ENCODE peak calls at places on chromosomes 4 and X, in five cellular contexts. T is aorta; M is heart left ventricle; E is spleen; Y is CD8-positive, alpha-beta T cell. B is an unnamed sample. For H3K4me1, H3K27me3 and H3K9me3, the result is how much of the 10 kb centered on the place peaks cover.

GRCh38 chr4:156946508-156947197 is 24.9 kb downstream of the PDGFC start:
- DNase-seq in T (no peak), M (peak), E (no peak), Y (no peak), B (no peak)

GRCh38 chr4:23060776-23061175 is 368.0 kb downstream of the GBA3 start:
- DNase-seq in T (no peak), M (no peak), E (no peak), Y (no peak), B (no peak)

GRCh38 chrX:34629572-34629971 is 27.5 kb downstream of the TMEM47 start:
- DNase-seq in T (no peak), M (peak), E (no peak), Y (no peak), B (no peak)

GRCh38 chrX:14865201-14865600 is 7.7 kb downstream of the FANCB start:
- DNase-seq in T (no peak), M (no peak), E (no peak), Y (no peak), B (no peak)

GRCh38 chrX:45750639-45751038 is 550.0 kb upstream of the DIPK2B start:
- DNase-seq in T (no peak), M (peak), E (no peak), Y (no peak), B (no peak)

GRCh38 chr4:3369781-3370660 is 71.7 kb upstream of the HGFAC start:
- DNase-seq in T (no peak), M (peak), E (no peak), Y (no peak), B (peak)

GRCh38 chr4:155659168-155659567 is 7.5 kb upstream of the GUCY1A1 start:
- DNase-seq in T (no peak), M (no peak), E (no peak), Y (no peak), B (no peak)

GRCh38 chr4:146640021-146640425 is 1.3 kb downstream of the POU4F2 start:
- DNase-seq in T (no peak), M (no peak), E (no peak), Y (no peak), B (no peak)

GRCh38 chr4:58936436-58936835 is 1826.3 kb upstream of the IGFBP7 start:
- DNase-seq in T (no peak), M (no peak), E (no peak), Y (no peak), B (no peak)

GRCh38 chr4:78343682-78344081 is 207.9 kb upstream of the ANXA3 start:
- DNase-seq in T (no peak), M (no peak), E (no peak), Y (no peak), B (no peak)

GRCh38 chr4:83207497-83208105 is 77.0 kb downstream of the COQ2 start:
- DNase-seq in T (no peak), M (no peak), E (no peak), Y (no peak), B (peak)

GRCh38 chr4:37737456-37737855 is 51.3 kb upstream of the RELL1 start:
- DNase-seq in T (no peak), M (no peak), E (no peak), Y (no peak), B (no peak)

GRCh38 chr4:140257461-140258305 is 103.7 kb upstream of the MAML3 start:
- DNase-seq in T (no peak), M (no peak), E (no peak), Y (no peak), B (no peak)

GRCh38 chr4:123516576-123516975 is 120.0 kb downstream of the SPRY1 start:
- DNase-seq in T (no peak), M (no peak), E (no peak), Y (no peak), B (no peak)

GRCh38 chr4:176927664-176928063 is 134.9 kb upstream of the VEGFC start:
- DNase-seq in T (no peak), M (no peak), E (no peak), Y (no peak), B (no peak)

GRCh38 chr4:161936625-161937133 is 227.1 kb downstream of the FSTL5 start:
- DNase-seq in T (no peak), M (no peak), E (no peak), Y (no peak), B (peak)

GRCh38 chr4:37670249-37670648 is 15.9 kb downstream of the RELL1 start:
- DNase-seq in T (no peak), M (no peak), E (no peak), Y (no peak), B (no peak)

GRCh38 chr4:181967401-181967800 is 275.8 kb upstream of the TENM3 start:
- DNase-seq in T (no peak), M (no peak), E (no peak), Y (no peak), B (no peak)

GRCh38 chrX:152861116-152861515 is 30.3 kb downstream of the NSDHL start:
- DNase-seq in T (no peak), M (no peak), E (no peak), Y (no peak), B (no peak)

GRCh38 chrX:22585831-22586230 is 313.1 kb downstream of the CBLL2 start:
- DNase-seq in T (no peak), M (no peak), E (no peak), Y (no peak), B (no peak)

GRCh38 chr4:23456864-23457263 is 433.0 kb downstream of the PPARGC1A start:
- DNase-seq in T (no peak), M (no peak), E (no peak), Y (no peak), B (no peak)

GRCh38 chr4:93748380-93748779 is 80.2 kb upstream of the ATOH1 start:
- DNase-seq in T (no peak), M (no peak), E (no peak), Y (no peak), B (no peak)

GRCh38 chr4:183828125-183828524 is 77.0 kb upstream of the STOX2 start:
- DNase-seq in T (no peak), M (no peak), E (no peak), Y (no peak), B (no peak)

GRCh38 chr4:20028694-20029093 is 223.0 kb upstream of the SLIT2 start:
- DNase-seq in T (no peak), M (no peak), E (no peak), Y (no peak), B (no peak)

GRCh38 chr4:100189820-100190642 is at the start of gene DDIT4L:
- DNase-seq in T (peak), M (peak), E (peak), Y (no peak), B (peak)

GRCh38 chr4:94641702-94642560 is 115.8 kb upstream of the BMPR1B start:
- DNase-seq in T (no peak), M (no peak), E (no peak), Y (no peak), B (no peak)

GRCh38 chr4:65195002-65195401 is 475.3 kb downstream of the EPHA5 start:
- DNase-seq in T (no peak), M (no peak), E (no peak), Y (no peak), B (no peak)

GRCh38 chr4:25439913-25440477 is 62.9 kb downstream of the ANAPC4 start:
- DNase-seq in T (no peak), M (peak), E (no peak), Y (no peak), B (peak)

GRCh38 chr4:6250235-6250983 is 19.2 kb upstream of the WFS1 start:
- DNase-seq in T (no peak), M (no peak), E (peak), Y (no peak), B (peak)

GRCh38 chr4:99324978-99325377 is 3.8 kb upstream of the ADH1B start:
- DNase-seq in T (peak), M (peak), E (no peak), Y (no peak), B (no peak)

GRCh38 chr4:13902141-13902540 is 274.6 kb upstream of the BOD1L1 start:
- DNase-seq in T (no peak), M (no peak), E (no peak), Y (no peak), B (no peak)

GRCh38 chr4:181541396-181541795 is 701.8 kb upstream of the TENM3 start:
- DNase-seq in T (no peak), M (no peak), E (no peak), Y (no peak), B (no peak)

GRCh38 chr4:75916091-75916661 is 13.9 kb upstream of the PPEF2 start:
- DNase-seq in T (no peak), M (no peak), E (no peak), Y (no peak), B (peak)

GRCh38 chr4:57287687-57288604 is 177.8 kb upstream of the IGFBP7 start:
- DNase-seq in T (no peak), M (no peak), E (no peak), Y (no peak), B (no peak)

GRCh38 chrX:107710617-107711391 is 64.8 kb downstream of the TSC22D3 start:
- DNase-seq in T (peak), M (peak), E (peak), Y (peak), B (peak)

GRCh38 chr4:6538586-6538985 is 36.4 kb upstream of the MAN2B2 start:
- DNase-seq in T (no peak), M (no peak), E (no peak), Y (no peak), B (no peak)

GRCh38 chrX:17689971-17690409 is 47.3 kb upstream of the SCML1 start:
- DNase-seq in T (no peak), M (peak), E (no peak), Y (no peak), B (peak)

GRCh38 chr4:173518419-173519102 is 11.5 kb downstream of the HAND2 start:
- DNase-seq in T (no peak), M (no peak), E (no peak), Y (no peak), B (no peak)
- H3K4me1 ChIP-seq in T (under half), M (under half), E (half or more), Y (under half), B (under half)

DNA sequence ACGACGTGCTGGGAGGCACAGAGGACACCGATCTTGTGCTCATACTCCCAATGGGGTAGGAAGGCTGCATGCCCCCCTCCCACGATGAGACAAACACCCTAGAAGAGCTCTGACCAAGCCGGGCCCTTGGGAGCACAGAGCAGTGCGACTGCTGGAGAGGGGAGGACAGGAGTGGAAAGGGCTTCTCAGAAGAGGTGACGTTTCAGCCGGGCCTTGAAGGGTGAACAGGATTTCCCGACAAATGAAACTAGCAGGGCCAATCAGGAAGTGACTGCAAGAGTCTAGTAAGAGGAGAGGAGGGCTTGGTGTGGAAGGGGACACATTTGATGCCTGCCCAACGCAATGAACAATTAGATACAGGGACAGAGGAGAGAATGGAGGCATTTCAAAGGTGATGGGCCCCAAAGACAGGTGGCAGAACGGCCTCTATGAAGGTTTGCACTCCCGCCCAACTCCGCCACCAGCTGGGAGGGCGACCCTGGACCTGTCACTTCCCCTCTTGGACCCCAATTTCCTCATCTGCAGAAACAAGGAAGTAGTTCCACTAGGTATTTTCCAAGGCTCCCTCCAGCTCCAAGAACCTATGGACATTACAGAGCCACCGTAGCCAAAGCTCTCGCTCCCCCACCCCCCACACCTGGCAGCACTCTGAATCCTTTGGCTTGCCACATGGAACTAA is 3.9 kb downstream of the HCFC1 start:
- DNase-seq in T (peak), M (no peak), E (no peak), Y (no peak), B (no peak)
- H3K27me3 ChIP-seq in T (under half), M (under half), E (under half), Y (under half), B (under half)

DNA sequence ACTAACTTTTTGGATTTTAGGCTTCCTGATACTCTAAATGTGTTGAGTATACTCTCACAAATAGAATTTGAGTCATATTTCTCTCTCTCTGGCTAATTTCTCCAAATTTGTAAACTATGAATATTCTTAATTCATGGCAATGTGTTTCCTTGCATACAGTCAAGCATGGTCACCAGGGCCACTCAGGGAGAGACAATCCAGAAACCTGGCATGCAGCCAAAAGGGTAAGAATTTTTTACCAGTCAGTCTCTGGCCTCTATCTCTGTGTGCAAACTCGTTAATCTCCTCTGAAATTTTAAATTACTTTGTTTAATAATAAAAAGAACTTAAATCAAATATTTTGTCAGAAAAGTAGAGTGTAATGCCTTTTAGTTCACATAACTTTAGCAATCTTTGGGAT is 179.8 kb downstream of the OR13H1 start:
- DNase-seq in T (no peak), M (no peak), E (no peak), Y (no peak), B (no peak)
- H3K9me3 ChIP-seq in T (under half), M (under half), E (under half), Y (under half), B (under half)

DNA sequence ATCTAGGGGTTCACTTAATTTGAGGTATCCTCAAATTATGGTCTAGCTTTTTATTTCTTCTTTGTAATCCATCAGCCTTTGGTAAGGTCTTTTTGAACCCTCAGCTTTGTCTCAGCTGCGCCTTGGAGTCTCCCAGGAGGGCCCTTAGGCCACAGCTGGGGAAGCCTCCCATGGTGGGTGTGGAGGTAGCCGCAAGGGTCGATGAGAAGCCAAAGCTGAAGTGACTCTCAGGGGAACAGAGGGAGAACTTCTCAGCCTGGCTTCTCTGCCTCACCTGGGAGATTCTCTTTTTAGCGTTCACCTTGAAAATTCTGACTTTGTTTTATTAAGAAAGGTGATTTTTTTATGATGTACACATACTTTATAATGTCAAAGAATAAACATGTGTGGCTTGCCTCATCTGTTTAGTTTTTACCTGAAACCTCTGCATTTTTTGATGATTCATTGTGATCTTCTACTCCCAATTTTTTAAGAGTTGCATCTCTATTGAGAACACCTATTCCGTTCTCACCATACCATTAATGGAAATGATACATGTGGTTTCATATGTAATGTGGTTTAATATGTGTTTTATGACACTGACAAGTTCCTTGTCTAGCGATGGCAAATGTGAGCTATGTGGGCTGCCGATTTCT is 25.6 kb upstream of the SLC25A4 start:
- DNase-seq in T (no peak), M (no peak), E (no peak), Y (no peak), B (no peak)
- H3K4me1 ChIP-seq in T (under half), M (under half), E (under half), Y (under half), B (under half)

GRCh38 chr4:8861576-8862279 is 9.9 kb downstream of the HMX1 start:
- DNase-seq in T (no peak), M (no peak), E (no peak), Y (no peak), B (no peak)

GRCh38 chr4:8858925-8859210 is 12.8 kb downstream of the HMX1 start:
- DNase-seq in T (no peak), M (no peak), E (no peak), Y (no peak), B (no peak)

GRCh38 chr4:8859550-8860095 is 12.0 kb downstream of the HMX1 start:
- DNase-seq in T (no peak), M (no peak), E (no peak), Y (no peak), B (no peak)

GRCh38 chr4:8860892-8861575 is 10.6 kb downstream of the HMX1 start:
- DNase-seq in T (peak), M (no peak), E (no peak), Y (no peak), B (no peak)

DNA sequence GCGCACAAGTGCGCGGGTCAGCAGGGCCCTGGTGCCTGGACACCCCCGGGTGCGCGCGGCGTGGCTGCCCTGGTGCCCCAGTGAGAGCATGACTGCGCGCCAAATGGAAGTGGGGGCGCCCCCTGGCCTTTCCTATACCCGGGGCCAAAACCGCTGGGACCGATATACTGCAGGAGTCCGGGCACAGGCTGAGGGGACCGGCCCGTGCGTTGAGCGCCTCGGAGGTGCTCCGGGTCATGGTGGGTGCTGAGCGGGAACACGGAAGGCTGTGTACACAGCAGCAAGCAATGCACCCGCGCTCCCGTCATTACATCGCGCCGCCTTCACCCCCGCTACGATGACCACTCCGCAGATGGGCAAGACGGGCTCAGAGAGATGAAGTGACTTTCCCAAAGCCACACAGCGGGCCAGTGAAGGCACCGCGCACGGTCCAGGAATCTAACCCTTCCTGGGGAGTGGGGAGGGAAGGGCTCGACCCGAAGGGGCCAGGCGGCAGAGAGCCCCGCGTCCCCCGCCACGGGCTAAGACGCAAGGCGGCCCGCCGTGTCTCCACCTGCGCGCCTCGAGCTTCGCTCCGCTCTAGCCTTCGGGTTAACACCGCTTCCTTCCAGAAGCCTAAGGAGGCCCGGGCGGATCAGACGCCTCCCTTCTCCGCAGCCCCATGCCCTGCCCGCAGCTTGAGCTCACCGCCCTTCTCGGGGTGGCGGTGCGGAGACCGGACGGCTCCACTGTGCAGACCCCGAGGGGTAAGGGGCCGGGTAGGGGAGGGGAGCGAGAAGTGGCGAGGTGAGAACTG is 11.3 kb downstream of the HMX1 start:
- DNase-seq in T (peak), M (no peak), E (no peak), Y (no peak), B (no peak)
- H3K27me3 ChIP-seq in T (under half), M (half or more), E (half or more), Y (under half), B (half or more)

GRCh38 chrX:82163701-82164100 is 961.8 kb downstream of the SH3BGRL start:
- DNase-seq in T (no peak), M (no peak), E (no peak), Y (no peak), B (no peak)

GRCh38 chrX:82161195-82161594 is 959.3 kb downstream of the SH3BGRL start:
- DNase-seq in T (no peak), M (no peak), E (no peak), Y (no peak), B (no peak)
- H3K9me3 ChIP-seq in T (under half), M (under half), E (under half), Y (under half), B (under half)

B was measured in HAP-1.